ENCODE peak calls at places on chromosomes 16 and 17, in four cellular contexts. One of them, this sample, is unnamed.

GRCh38 chr17:28641579-28641978 is 3.4 kb downstream of the BLTP2 start:
- DNase-seq in A549: no peak
- DNase-seq in AG04450: no peak
- DNase-seq in RWPE1: no peak
- DNase-seq in this sample: no peak

GRCh38 chr17:82668024-82668630 is 19.9 kb upstream of the WDR45B start:
- DNase-seq in AG04450: no peak
- DNase-seq in A549: no peak
- DNase-seq in RWPE1: no peak
- DNase-seq in this sample: no peak

GRCh38 chr17:27559506-27559931 is 71.5 kb upstream of the LGALS9 start:
- DNase-seq in A549: no peak
- DNase-seq in RWPE1: no peak
- DNase-seq in AG04450: peak
- DNase-seq in this sample: peak

GRCh38 chr16:75244225-75244792 is 7.1 kb downstream of the BCAR1 start:
- DNase-seq in A549: no peak
- DNase-seq in AG04450: no peak
- DNase-seq in RWPE1: no peak
- DNase-seq in this sample: no peak

GRCh38 chr16:28182183-28182582 is 29.6 kb downstream of the XPO6 start:
- DNase-seq in RWPE1: no peak
- DNase-seq in A549: no peak
- DNase-seq in AG04450: no peak
- DNase-seq in this sample: no peak

GRCh38 chr17:930258-930657 is 49.3 kb downstream of the NXN start:
- DNase-seq in AG04450: no peak
- DNase-seq in RWPE1: no peak
- DNase-seq in A549: peak
- DNase-seq in this sample: no peak

GRCh38 chr17:8922451-8922850 is 43.1 kb downstream of the PIK3R5 start:
- DNase-seq in RWPE1: peak
- DNase-seq in A549: no peak
- DNase-seq in AG04450: peak
- DNase-seq in this sample: peak

GRCh38 chr16:89272631-89273030 is 55.1 kb downstream of the ZNF778 start:
- DNase-seq in AG04450: no peak
- DNase-seq in A549: no peak
- DNase-seq in RWPE1: no peak
- DNase-seq in this sample: no peak

GRCh38 chr16:50665128-50665878 is 15.8 kb downstream of the SNX20 start:
- DNase-seq in AG04450: peak
- DNase-seq in RWPE1: peak
- DNase-seq in A549: peak
- DNase-seq in this sample: peak

GRCh38 chr16:50666658-50667496 is 14.2 kb downstream of the SNX20 start:
- DNase-seq in A549: no peak
- DNase-seq in RWPE1: no peak
- DNase-seq in AG04450: no peak
- DNase-seq in this sample: no peak

GRCh38 chr16:50668368-50669008 is 12.6 kb downstream of the SNX20 start:
- DNase-seq in RWPE1: no peak
- DNase-seq in A549: no peak
- DNase-seq in AG04450: no peak
- DNase-seq in this sample: no peak

GRCh38 chr16:50669741-50670140 is 11.4 kb downstream of the SNX20 start:
- DNase-seq in RWPE1: no peak
- DNase-seq in AG04450: no peak
- DNase-seq in A549: no peak
- DNase-seq in this sample: no peak

GRCh38 chr16:50667497-50668367 is 13.4 kb downstream of the SNX20 start:
- DNase-seq in A549: no peak
- DNase-seq in AG04450: no peak
- DNase-seq in RWPE1: no peak
- DNase-seq in this sample: no peak
- TF ChIP-seq CTCF in A549: no peak
- TF ChIP-seq CTCF in AG04450: no peak
- TF ChIP-seq CTCF in RWPE1: no peak
- TF ChIP-seq CTCF in this sample: no peak

DNA sequence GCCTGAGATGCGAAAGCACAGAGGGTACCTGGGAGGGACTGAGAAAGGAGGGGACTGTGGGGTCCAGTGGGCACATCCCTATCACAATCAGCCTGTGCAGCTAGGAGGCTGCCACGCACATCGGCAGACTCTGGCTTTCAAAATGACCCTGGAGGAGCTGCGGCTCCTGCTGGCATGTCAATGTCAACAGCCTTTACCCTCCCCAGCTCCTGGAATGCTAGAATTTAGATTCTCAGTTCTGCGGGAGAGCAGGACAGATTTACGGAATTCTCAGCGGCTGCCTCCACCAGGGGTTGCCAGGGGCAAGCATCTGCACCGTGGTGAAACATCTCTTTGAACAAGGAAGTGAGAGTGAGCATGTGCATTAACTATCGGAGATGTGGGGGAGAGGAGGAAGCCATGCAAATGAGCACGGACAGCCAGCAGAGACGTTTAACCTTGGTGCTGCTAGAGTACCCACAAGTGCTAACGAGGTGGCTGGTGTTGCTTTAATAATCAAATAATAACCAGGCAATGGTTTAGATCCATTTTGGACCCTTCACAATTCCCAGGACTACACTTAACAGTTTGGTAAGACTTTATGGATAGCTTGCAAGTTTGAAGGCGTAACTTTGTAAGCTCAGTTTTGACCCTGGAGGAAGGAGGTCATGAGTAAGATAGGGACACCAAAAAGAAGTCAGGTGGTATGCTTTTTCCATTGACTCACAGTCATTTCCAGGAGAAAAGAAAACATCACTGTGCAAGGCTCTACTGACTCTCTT is 54.1 kb downstream of the XYLT1 start:
- DNase-seq in AG04450: no peak
- DNase-seq in A549: no peak
- DNase-seq in RWPE1: no peak
- DNase-seq in this sample: no peak
- TF ChIP-seq CTCF in AG04450: peak
- TF ChIP-seq CTCF in A549: no peak
- TF ChIP-seq CTCF in RWPE1: no peak
- TF ChIP-seq CTCF in this sample: no peak

GRCh38 chr17:67891481-67892119 is 66.3 kb downstream of the BPTF start:
- DNase-seq in AG04450: peak
- DNase-seq in RWPE1: peak
- DNase-seq in A549: peak
- DNase-seq in this sample: peak
- TF ChIP-seq CTCF in AG04450: peak
- TF ChIP-seq CTCF in RWPE1: peak
- TF ChIP-seq CTCF in A549: peak
- TF ChIP-seq CTCF in this sample: peak

GRCh38 chr17:7843536-7844291 is 9.7 kb downstream of the KDM6B start:
- DNase-seq in AG04450: peak
- DNase-seq in A549: peak
- DNase-seq in RWPE1: peak
- DNase-seq in this sample: peak
- TF ChIP-seq CTCF in AG04450: no peak
- TF ChIP-seq CTCF in A549: no peak
- TF ChIP-seq CTCF in RWPE1: no peak
- TF ChIP-seq CTCF in this sample: no peak

GRCh38 chr17:37358830-37359681 is 16.7 kb upstream of the C17orf78 start:
- DNase-seq in A549: peak
- DNase-seq in RWPE1: peak
- DNase-seq in AG04450: peak
- DNase-seq in this sample: peak
- TF ChIP-seq CTCF in A549: peak
- TF ChIP-seq CTCF in RWPE1: peak
- TF ChIP-seq CTCF in AG04450: peak
- TF ChIP-seq CTCF in this sample: no peak